ENCODE peak calls at places on chromosomes 5 and 9, in four cellular contexts. G is effector memory CD4-positive, alpha-beta T cell; Z is T-helper 2 cell; H is AG10803. I is an unnamed sample.

GRCh38 chr9:132059351-132059750 is 20.3 kb downstream of the MED27 start:
- DNase-seq in Z (no peak), G (no peak), H (no peak), I (no peak)

GRCh38 chr5:168234133-168234532 is 57.3 kb upstream of the WWC1 start:
- DNase-seq in G (no peak), H (no peak), Z (no peak), I (no peak)

GRCh38 chr9:90860826-90861225 is 59.2 kb downstream of the SYK start:
- DNase-seq in Z (no peak), H (no peak), G (no peak), I (no peak)

GRCh38 chr5:65722575-65723424 is 795 bp downstream of the NLN start:
- DNase-seq in H (peak), G (no peak), Z (no peak), I (peak)

GRCh38 chr5:1140188-1140817 is 28.4 kb upstream of the SLC12A7 start:
- DNase-seq in Z (peak), G (peak), H (peak), I (peak)

GRCh38 chr5:135203593-135204036 is 169.6 kb upstream of the PITX1 start:
- DNase-seq in H (no peak), Z (no peak), G (no peak), I (peak)

GRCh38 chr9:98804083-98804482 is 3.4 kb upstream of the GALNT12 start:
- DNase-seq in Z (no peak), H (no peak), G (no peak), I (no peak)

GRCh38 chr5:159286420-159287035 is 23.4 kb downstream of the UBLCP1 start:
- DNase-seq in Z (no peak), G (no peak), H (peak), I (peak)

GRCh38 chr9:89410709-89411111 is 87.2 kb downstream of the SEMA4D start:
- DNase-seq in G (no peak), H (no peak), Z (no peak), I (no peak)

GRCh38 chr5:93107828-93108520 is 473.0 kb downstream of the NR2F1-AS1 start:
- DNase-seq in Z (no peak), H (no peak), G (no peak), I (no peak)

GRCh38 chr9:124220551-124221451 is 36.9 kb upstream of the NEK6 start:
- DNase-seq in H (peak), G (no peak), Z (no peak), I (peak)

GRCh38 chr5:142829821-142830220 is 59.6 kb downstream of the ARHGAP26 start:
- DNase-seq in G (no peak), H (peak), Z (no peak), I (peak)

GRCh38 chr5:15604986-15605385 is 105.0 kb downstream of the FBXL7 start:
- DNase-seq in Z (no peak), H (peak), G (no peak), I (peak)

GRCh38 chr5:27336817-27337216 is 298.4 kb upstream of the CDH9 start:
- DNase-seq in G (no peak), Z (no peak), H (no peak), I (no peak)

GRCh38 chr5:142906863-142907671 is 136.9 kb downstream of the ARHGAP26 start:
- DNase-seq in Z (no peak), G (no peak), H (peak), I (no peak)

GRCh38 chr5:72378636-72379289 is 58.6 kb downstream of the PTCD2 start:
- DNase-seq in H (peak), G (no peak), Z (no peak), I (peak)

GRCh38 chr5:2207416-2207950 is 324.8 kb upstream of the IRX4 start:
- DNase-seq in Z (no peak), G (no peak), H (no peak), I (no peak)

GRCh38 chr9:86921141-86921868 is 26.0 kb downstream of the GAS1 start:
- DNase-seq in Z (no peak), H (peak), G (no peak), I (peak)

GRCh38 chr5:93611900-93612898 is 29.2 kb downstream of the NR2F1 start:
- DNase-seq in H (peak), Z (no peak), G (no peak), I (no peak)

GRCh38 chr5:54243483-54244080 is 66.8 kb downstream of the ARL15 start:
- DNase-seq in H (peak), Z (peak), G (no peak), I (peak)

GRCh38 chr9:20921362-20921761 is 110.1 kb downstream of the HACD4 start:
- DNase-seq in H (no peak), Z (no peak), G (no peak), I (no peak)

GRCh38 chr9:98871456-98872065 is 64.1 kb downstream of the GALNT12 start:
- DNase-seq in H (no peak), Z (no peak), G (no peak), I (no peak)

GRCh38 chr9:89597711-89598707 is 6.8 kb upstream of the GADD45G start:
- DNase-seq in Z (peak), G (peak), H (peak), I (peak)

GRCh38 chr5:75734913-75735789 is 17.9 kb upstream of the POC5 start:
- DNase-seq in Z (no peak), H (peak), G (no peak), I (peak)

GRCh38 chr5:177087707-177088005 is 941 bp downstream of the FGFR4 start:
- DNase-seq in Z (no peak), G (no peak), H (no peak), I (no peak)

GRCh38 chr9:95024097-95024671 is 293.3 kb downstream of the FANCC start:
- DNase-seq in G (no peak), Z (no peak), H (no peak), I (peak)

GRCh38 chr9:98521141-98521540 is 187.6 kb downstream of the GABBR2 start:
- DNase-seq in G (no peak), H (peak), Z (no peak), I (peak)

GRCh38 chr9:7879551-7880245 is 80.1 kb upstream of the DMAC1 start:
- DNase-seq in Z (no peak), G (no peak), H (no peak), I (no peak)

GRCh38 chr9:95109456-95109855 is 208.1 kb downstream of the FANCC start:
- DNase-seq in Z (no peak), H (no peak), G (no peak), I (no peak)

GRCh38 chr5:88262116-88262515 is 6.5 kb downstream of the TMEM161B start:
- DNase-seq in Z (no peak), H (peak), G (no peak), I (peak)

GRCh38 chr9:93896496-93897033 is 58.6 kb downstream of the BARX1 start:
- DNase-seq in G (no peak), Z (no peak), H (no peak), I (no peak)

GRCh38 chr5:173441053-173441628 is 112.9 kb upstream of the STC2 start:
- DNase-seq in H (no peak), Z (no peak), G (no peak), I (no peak)

GRCh38 chr5:90408571-90409317 is 812 bp downstream of the CETN3 start:
- DNase-seq in H (no peak), G (no peak), Z (no peak), I (no peak)